ENCODE peak calls at places on chromosomes 1 and 21, in four cellular contexts. One of them, this sample, is unnamed.
A peak's percentile ranks its signal among the peaks of the same experiment; 100 is the strongest.

GRCh38 chr1:20216574-20216973 is 30.3 kb upstream of the PLA2G2C start:
- DNase-seq in CD8-positive, alpha-beta memory T cell: no peak
- DNase-seq in testis: no peak
- DNase-seq in AG09309: no peak
- DNase-seq in this sample: peak; percentile 28

GRCh38 chr1:27517305-27517704 is 27.3 kb upstream of the WASF2 start:
- DNase-seq in CD8-positive, alpha-beta memory T cell: no peak
- DNase-seq in testis: no peak
- DNase-seq in AG09309: no peak
- DNase-seq in this sample: no peak

GRCh38 chr1:103107696-103108524 is at the start of gene COL11A1:
- DNase-seq in CD8-positive, alpha-beta memory T cell: no peak
- DNase-seq in testis: no peak
- DNase-seq in AG09309: no peak
- DNase-seq in this sample: no peak

GRCh38 chr1:228802386-228803221 is 67.3 kb downstream of the RHOU start:
- DNase-seq in CD8-positive, alpha-beta memory T cell: no peak
- DNase-seq in testis: peak; percentile 76
- DNase-seq in AG09309: no peak
- DNase-seq in this sample: no peak

GRCh38 chr1:94660994-94661393 is 119.4 kb upstream of the F3 start:
- DNase-seq in CD8-positive, alpha-beta memory T cell: no peak
- DNase-seq in testis: no peak
- DNase-seq in AG09309: no peak
- DNase-seq in this sample: no peak

GRCh38 chr21:36820176-36821031 is 121.5 kb downstream of the SIM2 start:
- DNase-seq in CD8-positive, alpha-beta memory T cell: no peak
- DNase-seq in testis: no peak
- DNase-seq in AG09309: no peak
- DNase-seq in this sample: no peak

GRCh38 chr1:9349331-9349851 is 56.7 kb downstream of the SPSB1 start:
- DNase-seq in CD8-positive, alpha-beta memory T cell: no peak
- DNase-seq in testis: no peak
- DNase-seq in AG09309: no peak
- DNase-seq in this sample: no peak

GRCh38 chr1:26317612-26318337 is at the start of gene CD52:
- DNase-seq in CD8-positive, alpha-beta memory T cell: peak; percentile 45
- DNase-seq in testis: no peak
- DNase-seq in AG09309: no peak
- DNase-seq in this sample: peak; percentile 87

GRCh38 chr1:19122668-19123067 is 87.4 kb downstream of the UBR4 start:
- DNase-seq in CD8-positive, alpha-beta memory T cell: no peak
- DNase-seq in testis: no peak
- DNase-seq in AG09309: no peak
- DNase-seq in this sample: no peak

DNA sequence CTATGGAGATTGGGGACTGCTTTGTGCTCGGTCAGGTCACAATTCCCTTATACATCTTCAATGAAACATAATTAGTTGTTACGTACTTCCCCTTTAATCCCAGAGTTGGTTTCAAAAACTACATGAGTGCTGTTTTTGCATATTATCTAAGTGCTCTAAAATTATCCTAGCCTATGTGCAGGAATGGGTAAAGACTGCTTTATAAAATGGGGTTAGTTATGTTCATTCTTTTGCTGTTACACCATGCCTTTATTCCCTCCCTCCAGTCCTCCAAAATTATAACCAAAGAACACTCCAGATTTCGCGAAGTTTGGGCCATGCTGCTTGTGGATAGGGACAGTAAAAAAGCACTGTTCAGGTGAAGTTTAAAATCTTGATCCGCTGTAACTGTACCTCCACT is 173.9 kb upstream of the SNX7 start:
- DNase-seq in CD8-positive, alpha-beta memory T cell: no peak
- DNase-seq in testis: no peak
- DNase-seq in AG09309: no peak
- DNase-seq in this sample: no peak
- H3K4me3 ChIP-seq in CD8-positive, alpha-beta memory T cell: no peak overlapping the region
- H3K4me3 ChIP-seq in testis: no peak overlapping the region
- H3K4me3 ChIP-seq in AG09309: no peak overlapping the region
- H3K4me3 ChIP-seq in this sample: no peak overlapping the region

DNA sequence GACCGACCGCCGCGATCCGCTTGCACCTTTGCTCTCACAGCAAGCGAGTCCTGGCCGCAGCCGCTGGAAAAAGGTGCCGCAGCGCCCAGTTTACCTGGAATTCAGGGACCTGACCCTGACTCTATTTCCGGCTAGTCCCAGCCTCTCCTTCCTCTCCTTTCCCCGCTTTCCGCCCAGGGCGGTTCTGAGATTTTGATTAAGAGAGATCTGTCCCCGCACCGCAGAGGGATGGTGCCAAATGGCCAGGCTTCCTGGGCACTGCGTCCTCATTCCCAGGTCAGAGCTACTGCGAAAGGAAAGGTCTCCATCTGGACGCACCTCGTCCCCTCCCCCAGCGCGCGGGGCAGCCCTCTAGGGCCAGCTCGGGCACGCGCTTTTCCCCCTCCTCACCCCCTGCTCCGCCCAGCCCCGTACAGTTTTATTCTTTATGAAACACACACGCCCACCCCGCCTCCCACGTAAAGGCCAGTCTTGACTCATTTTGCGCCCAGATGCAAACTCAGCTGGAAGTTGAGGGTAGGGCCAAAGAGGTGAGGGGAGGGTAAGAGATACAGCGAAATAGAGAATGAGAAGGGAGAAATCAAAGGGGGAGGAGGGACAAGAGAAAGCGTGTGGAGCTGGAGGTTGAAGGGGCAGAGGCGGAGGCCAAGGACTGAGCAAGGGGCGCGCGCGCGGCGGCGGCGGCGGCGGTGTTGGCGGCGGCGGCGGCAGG is 411.8 kb upstream of the ESRRG start:
- DNase-seq in CD8-positive, alpha-beta memory T cell: no peak
- DNase-seq in testis: no peak
- DNase-seq in AG09309: no peak
- DNase-seq in this sample: no peak
- H3K4me3 ChIP-seq in CD8-positive, alpha-beta memory T cell: no peak overlapping the region
- H3K4me3 ChIP-seq in testis: peak overlapping the region; percentile 29
- H3K4me3 ChIP-seq in AG09309: peak overlapping the region; percentile 40
- H3K4me3 ChIP-seq in this sample: no peak overlapping the region

GRCh38 chr1:167225920-167226319 is 5.2 kb downstream of the POU2F1 start:
- DNase-seq in CD8-positive, alpha-beta memory T cell: no peak
- DNase-seq in testis: no peak
- DNase-seq in AG09309: no peak
- DNase-seq in this sample: no peak
- H3K4me3 ChIP-seq in CD8-positive, alpha-beta memory T cell: no peak overlapping the region
- H3K4me3 ChIP-seq in testis: no peak overlapping the region
- H3K4me3 ChIP-seq in AG09309: no peak overlapping the region
- H3K4me3 ChIP-seq in this sample: no peak overlapping the region

DNA sequence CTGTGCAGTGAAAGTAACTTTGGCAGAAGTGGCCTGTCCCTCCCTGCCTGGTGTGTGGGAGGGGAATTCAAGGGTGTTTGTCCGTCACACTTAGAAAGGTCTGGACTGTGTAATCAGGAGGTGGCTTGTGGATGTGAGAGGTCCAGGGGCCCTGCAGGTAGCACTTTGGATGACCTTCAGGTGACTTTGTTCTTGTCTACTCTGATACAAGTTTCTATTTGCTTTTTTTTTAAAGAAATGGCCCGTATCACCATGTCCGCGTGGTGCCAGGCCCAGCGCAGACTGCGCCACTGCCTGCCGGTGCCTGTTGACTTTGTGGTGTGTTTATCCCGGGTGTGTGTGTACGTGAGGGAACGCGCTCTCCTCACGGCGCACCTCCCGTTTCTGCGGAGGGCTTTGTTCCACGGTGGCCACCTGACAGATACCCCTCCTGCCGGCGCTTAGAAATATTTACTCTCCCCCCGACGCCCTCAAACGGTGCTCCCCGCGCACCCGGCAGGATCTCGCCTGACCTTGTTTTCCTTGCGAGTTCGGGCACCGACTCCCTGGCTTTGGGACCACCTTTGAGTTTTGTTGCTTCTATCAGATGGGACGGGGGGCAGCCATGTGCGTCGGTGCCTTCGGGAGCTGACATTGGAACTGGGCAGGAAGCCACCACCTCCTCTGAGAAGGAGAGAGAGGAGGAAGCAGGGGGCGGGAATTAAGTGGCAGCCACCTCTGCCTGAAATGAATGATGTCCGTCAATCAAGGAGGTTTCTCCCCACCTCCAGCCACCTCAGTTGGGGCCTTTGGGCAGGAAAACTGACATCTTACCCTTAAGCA is 119.4 kb downstream of the PRDM16 start:
- DNase-seq in CD8-positive, alpha-beta memory T cell: no peak
- DNase-seq in testis: no peak
- DNase-seq in AG09309: no peak
- DNase-seq in this sample: no peak
- H3K4me3 ChIP-seq in CD8-positive, alpha-beta memory T cell: no peak overlapping the region
- H3K4me3 ChIP-seq in testis: no peak overlapping the region
- H3K4me3 ChIP-seq in AG09309: no peak overlapping the region
- H3K4me3 ChIP-seq in this sample: no peak overlapping the region

GRCh38 chr1:156814571-156815260 is 1.9 kb downstream of the SH2D2A start:
- DNase-seq in CD8-positive, alpha-beta memory T cell: peak; percentile 45
- DNase-seq in testis: no peak
- DNase-seq in AG09309: no peak
- DNase-seq in this sample: no peak

GRCh38 chr1:156815307-156815826 is 1.3 kb downstream of the SH2D2A start:
- DNase-seq in CD8-positive, alpha-beta memory T cell: no peak
- DNase-seq in testis: peak; percentile 48
- DNase-seq in AG09309: peak; percentile 74
- DNase-seq in this sample: no peak

GRCh38 chr1:156813750-156814570 is 2.7 kb downstream of the SH2D2A start:
- DNase-seq in CD8-positive, alpha-beta memory T cell: peak; percentile 77
- DNase-seq in testis: peak; percentile 77
- DNase-seq in AG09309: no peak
- DNase-seq in this sample: no peak

GRCh38 chr1:156816561-156817328 is at the start of gene SH2D2A:
- DNase-seq in CD8-positive, alpha-beta memory T cell: peak; percentile 94
- DNase-seq in testis: peak; percentile 42
- DNase-seq in AG09309: no peak
- DNase-seq in this sample: peak; percentile 98

GRCh38 chr1:156815851-156816536 is 654 bp downstream of the SH2D2A start:
- DNase-seq in CD8-positive, alpha-beta memory T cell: peak; percentile 20
- DNase-seq in testis: no peak
- DNase-seq in AG09309: no peak
- DNase-seq in this sample: no peak
- H3K4me3 ChIP-seq in CD8-positive, alpha-beta memory T cell: peak overlapping the region; percentile 68
- H3K4me3 ChIP-seq in testis: no peak overlapping the region
- H3K4me3 ChIP-seq in AG09309: no peak overlapping the region
- H3K4me3 ChIP-seq in this sample: peak overlapping the region; percentile 57

DNA sequence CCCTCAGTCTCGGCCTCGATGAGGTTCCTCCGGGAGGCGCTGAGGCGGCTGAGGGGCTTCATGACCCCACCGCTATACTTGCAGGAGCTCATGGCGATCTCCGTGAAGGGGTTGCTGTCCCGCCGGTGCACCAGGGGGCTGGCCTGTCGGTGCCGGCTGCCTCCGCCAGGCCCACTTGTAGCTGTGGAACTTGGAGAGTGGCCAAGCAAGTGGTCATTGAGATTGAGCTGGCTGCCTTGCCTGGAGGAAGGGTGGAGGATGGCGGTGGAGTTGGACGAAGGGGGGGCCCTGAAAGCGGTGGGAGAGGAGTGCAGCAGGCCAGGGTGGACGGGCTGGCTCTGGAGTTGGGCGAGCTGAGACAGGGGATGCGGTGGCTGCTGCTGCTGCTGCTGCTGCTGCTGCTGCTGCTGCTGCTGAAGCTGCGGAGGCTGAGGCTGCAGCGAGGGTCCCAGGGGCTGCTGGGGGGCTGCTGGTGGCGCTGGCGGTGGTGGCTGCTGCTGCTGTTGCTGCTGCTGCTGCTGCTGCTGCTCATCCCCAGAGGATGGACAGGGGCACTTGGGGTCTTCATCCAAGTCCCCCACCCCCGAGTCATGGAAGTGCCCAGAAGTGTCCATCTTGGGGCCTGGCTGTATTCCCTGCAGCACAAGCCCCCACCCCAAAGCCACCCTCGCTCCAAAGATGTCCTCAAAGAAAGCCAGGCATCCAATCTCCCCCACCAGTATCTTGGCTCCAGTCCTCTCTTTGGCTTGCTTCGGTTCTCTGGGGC is 547 bp downstream of the KCNN3 start:
- DNase-seq in CD8-positive, alpha-beta memory T cell: no peak
- DNase-seq in testis: peak; percentile 37
- DNase-seq in AG09309: no peak
- DNase-seq in this sample: no peak
- H3K4me3 ChIP-seq in CD8-positive, alpha-beta memory T cell: no peak overlapping the region
- H3K4me3 ChIP-seq in testis: peak overlapping the region; percentile 20
- H3K4me3 ChIP-seq in AG09309: peak overlapping the region; percentile 10
- H3K4me3 ChIP-seq in this sample: peak overlapping the region; percentile 25

This sample was measured in Jurkat, Clone E6-1.